ENCODE peak calls at places on chromosome 3, in seven cellular contexts. One of them, this sample, is unnamed.

GRCh38 chr3:54069961-54070360 is 52.4 kb upstream of the CACNA2D3 start:
- DNase-seq in AG04450: no peak
- DNase-seq in A549: no peak
- DNase-seq in hepatocyte: no peak
- DNase-seq in OCI-LY7: peak
- DNase-seq in Panc1: no peak
- DNase-seq in HCT116: no peak
- DNase-seq in this sample: no peak

GRCh38 chr3:112972158-112972557 is 2.7 kb downstream of the CD200R1 start:
- DNase-seq in AG04450: no peak
- DNase-seq in A549: no peak
- DNase-seq in hepatocyte: no peak
- DNase-seq in OCI-LY7: no peak
- DNase-seq in Panc1: no peak
- DNase-seq in HCT116: no peak
- DNase-seq in this sample: no peak

GRCh38 chr3:41224120-41224806 is 25.0 kb downstream of the CTNNB1 start:
- DNase-seq in AG04450: peak
- DNase-seq in A549: no peak
- DNase-seq in hepatocyte: no peak
- DNase-seq in OCI-LY7: no peak
- DNase-seq in Panc1: no peak
- DNase-seq in HCT116: no peak
- DNase-seq in this sample: no peak

GRCh38 chr3:154953538-154953937 is 126.6 kb upstream of the MME start:
- DNase-seq in AG04450: no peak
- DNase-seq in A549: no peak
- DNase-seq in hepatocyte: no peak
- DNase-seq in OCI-LY7: peak
- DNase-seq in Panc1: no peak
- DNase-seq in HCT116: no peak
- DNase-seq in this sample: no peak

GRCh38 chr3:48411606-48412374 is 18.1 kb downstream of the PLXNB1 start:
- DNase-seq in AG04450: no peak
- DNase-seq in A549: no peak
- DNase-seq in hepatocyte: no peak
- DNase-seq in OCI-LY7: no peak
- DNase-seq in Panc1: no peak
- DNase-seq in HCT116: no peak
- DNase-seq in this sample: no peak

GRCh38 chr3:185176756-185177359 is 24.0 kb upstream of the C3orf70 start:
- DNase-seq in AG04450: no peak
- DNase-seq in A549: peak
- DNase-seq in hepatocyte: peak
- DNase-seq in OCI-LY7: peak
- DNase-seq in Panc1: peak
- DNase-seq in HCT116: peak
- DNase-seq in this sample: peak

GRCh38 chr3:198080521-198081384 is 120.7 kb downstream of the LMLN start:
- DNase-seq in AG04450: peak
- DNase-seq in A549: peak
- DNase-seq in hepatocyte: peak
- DNase-seq in OCI-LY7: peak
- DNase-seq in Panc1: no peak
- DNase-seq in HCT116: peak
- DNase-seq in this sample: peak

GRCh38 chr3:82736696-82737277 is 975.3 kb upstream of the GBE1 start:
- DNase-seq in AG04450: no peak
- DNase-seq in A549: no peak
- DNase-seq in hepatocyte: no peak
- DNase-seq in OCI-LY7: peak
- DNase-seq in Panc1: no peak
- DNase-seq in HCT116: no peak
- DNase-seq in this sample: no peak

GRCh38 chr3:168794427-168794826 is 698.7 kb upstream of the GOLIM4 start:
- DNase-seq in AG04450: no peak
- DNase-seq in A549: no peak
- DNase-seq in hepatocyte: no peak
- DNase-seq in OCI-LY7: no peak
- DNase-seq in Panc1: no peak
- DNase-seq in HCT116: no peak
- DNase-seq in this sample: no peak

DNA sequence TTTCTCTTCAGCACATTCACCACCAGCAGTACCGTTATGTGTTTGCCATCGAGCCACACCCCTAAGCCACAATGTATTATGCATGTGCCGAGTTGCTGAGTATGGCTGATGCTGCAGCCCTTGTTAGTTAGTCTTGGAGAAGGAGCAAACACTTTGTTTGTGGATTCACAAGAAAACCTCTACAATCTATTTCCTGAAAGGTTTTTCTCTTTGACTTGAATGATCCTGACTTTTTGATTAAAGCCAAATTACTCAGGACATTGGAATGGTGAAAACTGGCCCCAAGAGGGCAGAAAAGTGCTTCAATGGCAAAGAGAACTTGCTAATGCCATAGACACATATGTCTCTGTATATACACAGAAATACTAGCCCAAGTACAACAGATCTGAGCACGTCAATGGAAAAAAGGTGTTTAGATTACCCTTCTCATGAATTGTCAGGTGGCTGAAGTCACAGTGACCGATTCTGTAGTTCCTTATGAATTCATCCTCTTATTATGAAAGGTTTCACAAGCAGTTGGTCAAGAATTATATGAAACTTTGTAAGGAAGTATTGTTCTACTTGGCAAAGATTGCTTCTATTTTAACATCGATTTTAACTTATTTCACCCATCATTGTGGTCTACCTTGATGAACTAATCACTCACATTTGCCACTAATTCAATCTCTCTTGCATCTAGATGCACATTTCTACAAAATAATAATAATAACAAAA is 103.0 kb downstream of the P3H2 start:
- DNase-seq in AG04450: peak
- DNase-seq in A549: no peak
- DNase-seq in hepatocyte: peak
- DNase-seq in OCI-LY7: no peak
- DNase-seq in Panc1: peak
- DNase-seq in HCT116: peak
- DNase-seq in this sample: no peak
- TF ChIP-seq CTCF in AG04450: peak
- TF ChIP-seq CTCF in A549: peak
- TF ChIP-seq CTCF in hepatocyte: peak
- TF ChIP-seq CTCF in OCI-LY7: peak
- TF ChIP-seq CTCF in Panc1: peak
- TF ChIP-seq CTCF in HCT116: peak
- TF ChIP-seq CTCF in this sample: peak

DNA sequence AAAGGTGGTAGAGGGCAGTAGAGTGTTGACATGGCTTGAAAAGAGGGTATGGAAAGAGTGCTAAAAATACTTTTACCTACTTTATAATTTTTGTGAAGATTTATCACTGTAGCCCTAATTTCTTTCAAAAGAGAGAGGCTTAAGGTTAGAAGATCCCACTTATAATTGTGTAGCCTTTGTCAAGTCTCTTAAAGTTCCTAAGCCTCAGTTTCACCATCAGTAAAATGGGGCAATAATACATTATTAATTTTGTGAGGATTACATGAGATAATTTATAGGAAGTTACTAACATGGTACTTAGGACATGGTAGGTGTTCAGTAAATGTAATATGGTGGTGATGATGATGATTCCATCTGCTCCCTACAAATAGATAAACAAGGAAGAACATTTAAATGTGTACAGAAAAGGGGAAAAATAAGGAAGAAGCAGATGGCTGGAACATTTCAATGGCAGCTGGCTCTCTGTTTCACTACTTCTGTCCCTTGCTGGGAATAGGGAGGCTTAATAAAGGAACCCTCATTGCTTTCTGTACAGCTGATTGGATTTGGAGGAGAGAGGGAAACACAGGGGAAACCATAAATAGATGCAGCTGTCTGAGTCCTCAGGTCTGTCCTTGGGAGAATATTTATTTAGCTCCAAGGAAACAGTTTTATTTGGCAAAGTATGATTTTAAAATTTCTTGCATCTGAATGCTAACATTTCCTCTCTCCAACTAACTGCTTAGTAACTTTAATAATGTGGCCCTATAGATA is 208.5 kb upstream of the ADAMTS9 start:
- DNase-seq in AG04450: no peak
- DNase-seq in A549: no peak
- DNase-seq in hepatocyte: no peak
- DNase-seq in OCI-LY7: no peak
- DNase-seq in Panc1: no peak
- DNase-seq in HCT116: no peak
- DNase-seq in this sample: no peak
- TF ChIP-seq CTCF in AG04450: no peak
- TF ChIP-seq CTCF in A549: no peak
- TF ChIP-seq CTCF in hepatocyte: no peak
- TF ChIP-seq CTCF in OCI-LY7: no peak
- TF ChIP-seq CTCF in Panc1: no peak
- TF ChIP-seq CTCF in HCT116: no peak
- TF ChIP-seq CTCF in this sample: no peak

GRCh38 chr3:148128136-148128535 is 569.6 kb upstream of the AGTR1 start:
- DNase-seq in AG04450: no peak
- DNase-seq in A549: no peak
- DNase-seq in hepatocyte: no peak
- DNase-seq in OCI-LY7: no peak
- DNase-seq in Panc1: no peak
- DNase-seq in HCT116: no peak
- DNase-seq in this sample: no peak
- TF ChIP-seq CTCF in AG04450: no peak
- TF ChIP-seq CTCF in A549: no peak
- TF ChIP-seq CTCF in hepatocyte: no peak
- TF ChIP-seq CTCF in OCI-LY7: peak
- TF ChIP-seq CTCF in Panc1: no peak
- TF ChIP-seq CTCF in HCT116: no peak
- TF ChIP-seq CTCF in this sample: no peak

GRCh38 chr3:111617406-111617805 is 22.3 kb upstream of the ZBED2 start:
- DNase-seq in AG04450: no peak
- DNase-seq in A549: no peak
- DNase-seq in hepatocyte: no peak
- DNase-seq in OCI-LY7: no peak
- DNase-seq in Panc1: no peak
- DNase-seq in HCT116: no peak
- DNase-seq in this sample: no peak

GRCh38 chr3:111617912-111618601 is 22.9 kb upstream of the ZBED2 start:
- DNase-seq in AG04450: no peak
- DNase-seq in A549: no peak
- DNase-seq in hepatocyte: no peak
- DNase-seq in OCI-LY7: no peak
- DNase-seq in Panc1: no peak
- DNase-seq in HCT116: no peak
- DNase-seq in this sample: no peak

GRCh38 chr3:111615880-111616279 is 20.7 kb upstream of the ZBED2 start:
- DNase-seq in AG04450: no peak
- DNase-seq in A549: no peak
- DNase-seq in hepatocyte: no peak
- DNase-seq in OCI-LY7: no peak
- DNase-seq in Panc1: no peak
- DNase-seq in HCT116: no peak
- DNase-seq in this sample: no peak

GRCh38 chr3:111618945-111619344 is 23.8 kb upstream of the ZBED2 start:
- DNase-seq in AG04450: no peak
- DNase-seq in A549: no peak
- DNase-seq in hepatocyte: no peak
- DNase-seq in OCI-LY7: no peak
- DNase-seq in Panc1: no peak
- DNase-seq in HCT116: no peak
- DNase-seq in this sample: no peak

DNA sequence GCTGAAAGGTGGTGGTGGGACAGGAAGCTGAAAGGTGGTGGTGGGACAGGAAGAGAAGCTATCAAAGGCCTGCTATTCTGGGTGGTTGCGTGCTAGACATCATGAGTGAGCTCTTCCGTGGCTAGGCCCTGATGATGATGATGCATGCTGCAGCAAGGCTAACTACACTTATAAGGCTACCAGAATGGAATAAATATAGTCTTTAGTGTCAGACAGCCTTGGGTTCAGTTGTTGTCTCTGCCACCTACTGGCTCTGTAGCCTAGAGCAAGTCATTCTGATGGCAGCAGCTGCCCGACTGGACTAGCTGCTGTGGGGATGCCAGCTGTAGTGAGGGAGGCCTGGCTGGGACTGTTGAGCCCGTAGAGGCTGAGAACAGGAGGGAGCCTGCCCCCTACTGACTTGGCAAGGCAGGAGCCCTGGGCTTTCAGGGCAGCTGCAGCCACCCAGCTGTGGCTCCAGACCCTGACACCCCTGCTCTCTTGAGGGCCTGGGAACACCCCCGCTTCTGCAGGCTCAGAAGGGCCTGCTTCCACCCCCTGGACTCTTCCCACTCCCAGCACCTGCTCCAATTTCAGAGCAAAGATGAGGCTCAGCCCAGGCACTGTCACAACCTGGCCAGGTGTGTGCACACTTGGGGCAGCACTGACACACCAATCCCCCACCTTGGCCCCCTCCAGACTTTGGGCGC is 21.4 kb upstream of the ZBED2 start:
- DNase-seq in AG04450: no peak
- DNase-seq in A549: no peak
- DNase-seq in hepatocyte: peak
- DNase-seq in OCI-LY7: peak
- DNase-seq in Panc1: no peak
- DNase-seq in HCT116: no peak
- DNase-seq in this sample: no peak
- TF ChIP-seq CTCF in AG04450: no peak
- TF ChIP-seq CTCF in A549: peak
- TF ChIP-seq CTCF in hepatocyte: no peak
- TF ChIP-seq CTCF in OCI-LY7: peak
- TF ChIP-seq CTCF in Panc1: no peak
- TF ChIP-seq CTCF in HCT116: peak
- TF ChIP-seq CTCF in this sample: peak

GRCh38 chr3:120622870-120623718 is 27.0 kb downstream of the NDUFB4 start:
- DNase-seq in AG04450: no peak
- DNase-seq in A549: peak
- DNase-seq in hepatocyte: no peak
- DNase-seq in OCI-LY7: peak
- DNase-seq in Panc1: peak
- DNase-seq in HCT116: peak
- DNase-seq in this sample: no peak
- TF ChIP-seq CTCF in AG04450: no peak
- TF ChIP-seq CTCF in A549: peak
- TF ChIP-seq CTCF in hepatocyte: peak
- TF ChIP-seq CTCF in OCI-LY7: peak
- TF ChIP-seq CTCF in Panc1: peak
- TF ChIP-seq CTCF in HCT116: peak
- TF ChIP-seq CTCF in this sample: no peak